ENCODE peak calls at places on chromosomes 5 and 9, in six cellular contexts. One of them, this sample, is unnamed.

GRCh38 chr5:16538001-16538400 is 72.4 kb upstream of the ZNF622 start:
- DNase-seq in HCT116: no peak
- DNase-seq in heart right ventricle: no peak
- DNase-seq in aorta: no peak
- DNase-seq in CD8-positive, alpha-beta memory T cell: no peak
- DNase-seq in effector memory CD4-positive, alpha-beta T cell: no peak
- DNase-seq in this sample: no peak

GRCh38 chr5:113615708-113616107 is 102.2 kb downstream of the YTHDC2 start:
- DNase-seq in HCT116: no peak
- DNase-seq in heart right ventricle: no peak
- DNase-seq in aorta: no peak
- DNase-seq in CD8-positive, alpha-beta memory T cell: no peak
- DNase-seq in effector memory CD4-positive, alpha-beta T cell: no peak
- DNase-seq in this sample: no peak

GRCh38 chr5:133758641-133759040 is 146.3 kb upstream of the FSTL4 start:
- DNase-seq in HCT116: no peak
- DNase-seq in heart right ventricle: no peak
- DNase-seq in aorta: no peak
- DNase-seq in CD8-positive, alpha-beta memory T cell: no peak
- DNase-seq in effector memory CD4-positive, alpha-beta T cell: no peak
- DNase-seq in this sample: no peak

GRCh38 chr9:90974643-90975245 is 173.1 kb downstream of the SYK start:
- DNase-seq in HCT116: no peak
- DNase-seq in heart right ventricle: no peak
- DNase-seq in aorta: no peak
- DNase-seq in CD8-positive, alpha-beta memory T cell: no peak
- DNase-seq in effector memory CD4-positive, alpha-beta T cell: no peak
- DNase-seq in this sample: no peak

GRCh38 chr9:130034570-130034969 is 8.4 kb downstream of the FNBP1 start:
- DNase-seq in HCT116: no peak
- DNase-seq in heart right ventricle: no peak
- DNase-seq in aorta: no peak
- DNase-seq in CD8-positive, alpha-beta memory T cell: no peak
- DNase-seq in effector memory CD4-positive, alpha-beta T cell: no peak
- DNase-seq in this sample: no peak

GRCh38 chr5:169850407-169850806 is 129.9 kb downstream of the INSYN2B start:
- DNase-seq in HCT116: no peak
- DNase-seq in heart right ventricle: no peak
- DNase-seq in aorta: no peak
- DNase-seq in CD8-positive, alpha-beta memory T cell: no peak
- DNase-seq in effector memory CD4-positive, alpha-beta T cell: no peak
- DNase-seq in this sample: no peak

GRCh38 chr5:135553688-135554462 is 18.1 kb upstream of the NEUROG1 start:
- DNase-seq in HCT116: peak
- DNase-seq in heart right ventricle: no peak
- DNase-seq in aorta: no peak
- DNase-seq in CD8-positive, alpha-beta memory T cell: no peak
- DNase-seq in effector memory CD4-positive, alpha-beta T cell: no peak
- DNase-seq in this sample: no peak

GRCh38 chr5:141834331-141834730 is 43.9 kb downstream of the PCDH1 start:
- DNase-seq in HCT116: no peak
- DNase-seq in heart right ventricle: no peak
- DNase-seq in aorta: no peak
- DNase-seq in CD8-positive, alpha-beta memory T cell: no peak
- DNase-seq in effector memory CD4-positive, alpha-beta T cell: no peak
- DNase-seq in this sample: no peak

GRCh38 chr5:142110046-142110531 is 1.5 kb downstream of the NDFIP1 start:
- DNase-seq in HCT116: no peak
- DNase-seq in heart right ventricle: no peak
- DNase-seq in aorta: no peak
- DNase-seq in CD8-positive, alpha-beta memory T cell: no peak
- DNase-seq in effector memory CD4-positive, alpha-beta T cell: no peak
- DNase-seq in this sample: no peak

GRCh38 chr9:17905356-17906203 is 326.7 kb downstream of the SH3GL2 start:
- DNase-seq in HCT116: no peak
- DNase-seq in heart right ventricle: no peak
- DNase-seq in aorta: peak
- DNase-seq in CD8-positive, alpha-beta memory T cell: no peak
- DNase-seq in effector memory CD4-positive, alpha-beta T cell: no peak
- DNase-seq in this sample: no peak

GRCh38 chr5:10977011-10977410 is 216.0 kb upstream of the DAP start:
- DNase-seq in HCT116: no peak
- DNase-seq in heart right ventricle: no peak
- DNase-seq in aorta: no peak
- DNase-seq in CD8-positive, alpha-beta memory T cell: no peak
- DNase-seq in effector memory CD4-positive, alpha-beta T cell: no peak
- DNase-seq in this sample: no peak

GRCh38 chr5:151477106-151477505 is 29.7 kb downstream of the SLC36A1 start:
- DNase-seq in HCT116: no peak
- DNase-seq in heart right ventricle: no peak
- DNase-seq in aorta: no peak
- DNase-seq in CD8-positive, alpha-beta memory T cell: no peak
- DNase-seq in effector memory CD4-positive, alpha-beta T cell: no peak
- DNase-seq in this sample: no peak

GRCh38 chr5:172891716-172892421 is 57.8 kb downstream of the ERGIC1 start:
- DNase-seq in HCT116: no peak
- DNase-seq in heart right ventricle: peak
- DNase-seq in aorta: peak
- DNase-seq in CD8-positive, alpha-beta memory T cell: no peak
- DNase-seq in effector memory CD4-positive, alpha-beta T cell: no peak
- DNase-seq in this sample: peak

GRCh38 chr9:27365977-27366376 is 69.0 kb upstream of the EQTN start:
- DNase-seq in HCT116: no peak
- DNase-seq in heart right ventricle: no peak
- DNase-seq in aorta: no peak
- DNase-seq in CD8-positive, alpha-beta memory T cell: no peak
- DNase-seq in effector memory CD4-positive, alpha-beta T cell: no peak
- DNase-seq in this sample: no peak

GRCh38 chr9:136538599-136539426 is 7.0 kb downstream of the NOTCH1 start:
- DNase-seq in HCT116: no peak
- DNase-seq in heart right ventricle: peak
- DNase-seq in aorta: no peak
- DNase-seq in CD8-positive, alpha-beta memory T cell: peak
- DNase-seq in effector memory CD4-positive, alpha-beta T cell: peak
- DNase-seq in this sample: no peak

GRCh38 chr5:122035913-122036312 is 42.1 kb downstream of the LOX start:
- DNase-seq in HCT116: no peak
- DNase-seq in heart right ventricle: no peak
- DNase-seq in aorta: no peak
- DNase-seq in CD8-positive, alpha-beta memory T cell: no peak
- DNase-seq in effector memory CD4-positive, alpha-beta T cell: no peak
- DNase-seq in this sample: no peak

GRCh38 chr9:106921341-106921899 is 58.5 kb downstream of the ZNF462 start:
- DNase-seq in HCT116: peak
- DNase-seq in heart right ventricle: peak
- DNase-seq in aorta: no peak
- DNase-seq in CD8-positive, alpha-beta memory T cell: no peak
- DNase-seq in effector memory CD4-positive, alpha-beta T cell: no peak
- DNase-seq in this sample: no peak

DNA sequence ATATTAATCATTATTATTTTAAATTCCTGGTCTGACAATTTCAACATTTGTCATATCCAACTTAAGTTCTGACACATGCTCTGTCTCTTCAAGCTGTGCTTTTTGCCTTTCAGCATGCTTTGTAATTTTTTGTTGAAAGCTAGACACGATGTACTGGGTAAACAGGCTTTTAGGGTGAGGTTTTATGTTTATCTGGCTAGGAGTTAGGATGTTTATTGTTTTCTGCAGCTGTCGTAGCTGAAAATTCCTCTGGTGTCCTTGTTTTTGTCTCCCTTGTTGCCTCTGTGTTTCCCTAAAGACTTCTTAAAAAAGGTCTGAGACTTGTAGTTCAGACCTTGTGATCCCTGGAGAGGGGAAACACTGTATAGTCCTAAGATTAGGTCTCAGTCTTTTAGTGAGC is 20.6 kb downstream of the TUT7 start:
- DNase-seq in HCT116: no peak
- DNase-seq in heart right ventricle: no peak
- DNase-seq in aorta: no peak
- DNase-seq in CD8-positive, alpha-beta memory T cell: no peak
- DNase-seq in effector memory CD4-positive, alpha-beta T cell: no peak
- DNase-seq in this sample: no peak
- H3K4me3 ChIP-seq in HCT116: no peak
- H3K4me3 ChIP-seq in heart right ventricle: no peak
- H3K4me3 ChIP-seq in aorta: no peak
- H3K4me3 ChIP-seq in CD8-positive, alpha-beta memory T cell: no peak
- H3K4me3 ChIP-seq in effector memory CD4-positive, alpha-beta T cell: no peak
- H3K4me3 ChIP-seq in this sample: no peak

GRCh38 chr5:118862596-118862995 is 125.8 kb downstream of the DTWD2 start:
- DNase-seq in HCT116: no peak
- DNase-seq in heart right ventricle: no peak
- DNase-seq in aorta: no peak
- DNase-seq in CD8-positive, alpha-beta memory T cell: no peak
- DNase-seq in effector memory CD4-positive, alpha-beta T cell: no peak
- DNase-seq in this sample: no peak
- H3K27ac ChIP-seq in HCT116: no peak
- H3K27ac ChIP-seq in heart right ventricle: no peak
- H3K27ac ChIP-seq in aorta: no peak
- H3K27ac ChIP-seq in CD8-positive, alpha-beta memory T cell: no peak
- H3K27ac ChIP-seq in effector memory CD4-positive, alpha-beta T cell: no peak
- H3K27ac ChIP-seq in this sample: no peak

GRCh38 chr9:29211681-29212589 is 1638.7 kb upstream of the C9orf72 start:
- DNase-seq in HCT116: no peak
- DNase-seq in heart right ventricle: no peak
- DNase-seq in aorta: no peak
- DNase-seq in CD8-positive, alpha-beta memory T cell: no peak
- DNase-seq in effector memory CD4-positive, alpha-beta T cell: no peak
- DNase-seq in this sample: peak

GRCh38 chr9:29212590-29213373 is 1639.5 kb upstream of the C9orf72 start:
- DNase-seq in HCT116: no peak
- DNase-seq in heart right ventricle: no peak
- DNase-seq in aorta: no peak
- DNase-seq in CD8-positive, alpha-beta memory T cell: no peak
- DNase-seq in effector memory CD4-positive, alpha-beta T cell: no peak
- DNase-seq in this sample: peak

GRCh38 chr9:29214162-29214520 is 1640.9 kb upstream of the C9orf72 start:
- DNase-seq in HCT116: no peak
- DNase-seq in heart right ventricle: no peak
- DNase-seq in aorta: no peak
- DNase-seq in CD8-positive, alpha-beta memory T cell: no peak
- DNase-seq in effector memory CD4-positive, alpha-beta T cell: no peak
- DNase-seq in this sample: peak

GRCh38 chr9:29213374-29214161 is 1640.3 kb upstream of the C9orf72 start:
- DNase-seq in HCT116: no peak
- DNase-seq in heart right ventricle: no peak
- DNase-seq in aorta: no peak
- DNase-seq in CD8-positive, alpha-beta memory T cell: no peak
- DNase-seq in effector memory CD4-positive, alpha-beta T cell: no peak
- DNase-seq in this sample: peak

DNA sequence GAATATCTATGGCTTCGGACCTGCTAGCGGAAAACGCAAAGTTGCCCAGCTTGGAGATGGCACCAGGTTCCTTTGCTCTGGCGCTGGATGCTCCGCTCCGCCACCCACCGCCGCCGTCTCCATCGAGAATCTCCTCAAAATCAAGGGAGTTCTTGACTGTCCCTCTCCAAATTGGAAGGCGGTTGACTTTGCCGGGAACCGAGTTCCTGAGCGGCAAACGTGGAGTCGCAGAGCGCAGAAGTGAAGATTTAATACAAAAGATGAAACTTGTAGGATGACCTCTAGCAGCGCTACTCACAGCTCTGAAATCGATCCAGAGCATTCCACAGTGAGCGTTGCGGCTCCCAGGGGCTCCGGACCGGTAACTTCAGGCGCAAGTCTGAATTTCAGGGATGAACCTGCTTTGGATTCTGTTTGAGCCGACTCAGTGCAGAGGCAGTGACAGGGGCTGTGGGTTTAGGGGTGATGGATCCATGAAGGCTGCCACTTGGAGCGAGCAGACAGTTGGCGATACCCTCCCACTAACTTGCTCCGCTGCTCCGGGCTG is 1641.5 kb upstream of the C9orf72 start:
- DNase-seq in HCT116: no peak
- DNase-seq in heart right ventricle: no peak
- DNase-seq in aorta: no peak
- DNase-seq in CD8-positive, alpha-beta memory T cell: no peak
- DNase-seq in effector memory CD4-positive, alpha-beta T cell: no peak
- DNase-seq in this sample: peak
- H3K4me3 ChIP-seq in HCT116: no peak
- H3K4me3 ChIP-seq in heart right ventricle: no peak
- H3K4me3 ChIP-seq in aorta: no peak
- H3K4me3 ChIP-seq in CD8-positive, alpha-beta memory T cell: no peak
- H3K4me3 ChIP-seq in effector memory CD4-positive, alpha-beta T cell: no peak
- H3K4me3 ChIP-seq in this sample: peak

GRCh38 chr5:179023528-179024189 is at the start of gene ZNF879:
- DNase-seq in HCT116: no peak
- DNase-seq in heart right ventricle: peak
- DNase-seq in aorta: peak
- DNase-seq in CD8-positive, alpha-beta memory T cell: peak
- DNase-seq in effector memory CD4-positive, alpha-beta T cell: peak
- DNase-seq in this sample: peak
- H3K27ac ChIP-seq in HCT116: no peak
- H3K27ac ChIP-seq in heart right ventricle: peak
- H3K27ac ChIP-seq in aorta: no peak
- H3K27ac ChIP-seq in CD8-positive, alpha-beta memory T cell: peak
- H3K27ac ChIP-seq in effector memory CD4-positive, alpha-beta T cell: peak
- H3K27ac ChIP-seq in this sample: peak

GRCh38 chr5:125412051-125412560 is 665.7 kb upstream of the ZNF608 start:
- DNase-seq in HCT116: no peak
- DNase-seq in heart right ventricle: no peak
- DNase-seq in aorta: no peak
- DNase-seq in CD8-positive, alpha-beta memory T cell: no peak
- DNase-seq in effector memory CD4-positive, alpha-beta T cell: no peak
- DNase-seq in this sample: no peak
- H3K4me3 ChIP-seq in HCT116: no peak
- H3K4me3 ChIP-seq in heart right ventricle: no peak
- H3K4me3 ChIP-seq in aorta: peak
- H3K4me3 ChIP-seq in CD8-positive, alpha-beta memory T cell: no peak
- H3K4me3 ChIP-seq in effector memory CD4-positive, alpha-beta T cell: no peak
- H3K4me3 ChIP-seq in this sample: peak

GRCh38 chr5:53006920-53007890 is 18.1 kb downstream of the ITGA2 start:
- DNase-seq in HCT116: no peak
- DNase-seq in heart right ventricle: no peak
- DNase-seq in aorta: no peak
- DNase-seq in CD8-positive, alpha-beta memory T cell: no peak
- DNase-seq in effector memory CD4-positive, alpha-beta T cell: no peak
- DNase-seq in this sample: no peak
- H3K27ac ChIP-seq in HCT116: no peak
- H3K27ac ChIP-seq in heart right ventricle: no peak
- H3K27ac ChIP-seq in aorta: no peak
- H3K27ac ChIP-seq in CD8-positive, alpha-beta memory T cell: no peak
- H3K27ac ChIP-seq in effector memory CD4-positive, alpha-beta T cell: no peak
- H3K27ac ChIP-seq in this sample: no peak

DNA sequence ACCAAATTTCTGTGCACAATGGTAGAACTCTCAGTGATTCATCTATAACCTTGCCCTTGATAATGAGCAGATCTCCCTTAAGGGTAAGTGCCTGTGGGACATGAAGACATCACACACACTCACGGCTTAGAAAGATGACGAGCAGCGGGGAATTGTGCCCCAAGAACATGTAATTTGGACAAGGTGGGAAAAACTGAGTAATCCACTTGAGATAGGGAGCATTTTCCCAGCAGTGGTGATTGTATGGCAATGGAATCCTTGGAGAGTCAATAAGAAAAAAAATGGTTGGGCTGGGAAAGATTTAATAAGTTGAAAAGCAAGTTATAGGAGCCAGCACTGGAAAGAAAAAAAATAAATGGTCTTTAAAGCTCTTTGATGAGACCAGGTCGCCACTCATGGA is 193.1 kb downstream of the GLIS3 start:
- DNase-seq in HCT116: no peak
- DNase-seq in heart right ventricle: no peak
- DNase-seq in aorta: no peak
- DNase-seq in CD8-positive, alpha-beta memory T cell: no peak
- DNase-seq in effector memory CD4-positive, alpha-beta T cell: no peak
- DNase-seq in this sample: no peak
- H3K4me3 ChIP-seq in HCT116: no peak
- H3K4me3 ChIP-seq in heart right ventricle: no peak
- H3K4me3 ChIP-seq in aorta: no peak
- H3K4me3 ChIP-seq in CD8-positive, alpha-beta memory T cell: no peak
- H3K4me3 ChIP-seq in effector memory CD4-positive, alpha-beta T cell: no peak
- H3K4me3 ChIP-seq in this sample: no peak

This sample was measured in pancreas.